ENCODE peak calls at places on chromosomes 16 and 17, in nine cellular contexts. Z is fibroblast of lung, S is uterus, E is left ventricle myocardium inferior, C is K562, Y is stomach, D is AG09319, P is BE2C, B is esophagus squamous epithelium. R is an unnamed sample.

GRCh38 chr16:73095885-73096341 is 48.0 kb upstream of the ZFHX3 start:
- DNase-seq in Z (no peak), S (no peak), E (no peak), C (no peak), Y (no peak), D (no peak), P (peak), B (no peak), R (peak)

GRCh38 chr17:333626-334396 is 18.8 kb downstream of the RPH3AL start:
- DNase-seq in Z (peak), S (peak), E (peak), C (peak), Y (peak), D (no peak), P (no peak), B (no peak), R (peak)

GRCh38 chr17:76657505-76658386 is 14.2 kb upstream of the ST6GALNAC1 start:
- DNase-seq in Z (no peak), S (no peak), E (no peak), C (no peak), Y (no peak), D (no peak), P (no peak), B (no peak), R (no peak)

GRCh38 chr16:82625066-82625968 is 1.5 kb upstream of the CDH13 start:
- DNase-seq in Z (no peak), S (no peak), E (no peak), C (no peak), Y (no peak), D (no peak), P (no peak), B (no peak), R (no peak)

GRCh38 chr17:49822829-49823228 is 25.0 kb downstream of the TAC4 start:
- DNase-seq in Z (peak), S (peak), E (peak), C (no peak), Y (no peak), D (peak), P (no peak), B (no peak), R (no peak)

GRCh38 chr17:74919440-74920305 is 3.4 kb downstream of the USH1G start:
- DNase-seq in Z (peak), S (no peak), E (no peak), C (peak), Y (peak), D (no peak), P (no peak), B (no peak), R (peak)

GRCh38 chr17:49850772-49851386 is 3.0 kb upstream of the TAC4 start:
- DNase-seq in Z (no peak), S (no peak), E (no peak), C (no peak), Y (no peak), D (no peak), P (no peak), B (no peak), R (peak)

GRCh38 chr17:40560592-40561293 is 4.5 kb downstream of the CCR7 start:
- DNase-seq in Z (peak), S (peak), E (no peak), C (peak), Y (peak), D (no peak), P (no peak), B (no peak), R (no peak)

GRCh38 chr16:73059779-73060178 is 11.9 kb upstream of the ZFHX3 start:
- DNase-seq in Z (peak), S (no peak), E (no peak), C (no peak), Y (no peak), D (no peak), P (no peak), B (no peak), R (no peak)

GRCh38 chr16:11890231-11890630 is 25.5 kb downstream of the GSPT1 start:
- DNase-seq in Z (no peak), S (no peak), E (no peak), C (no peak), Y (no peak), D (no peak), P (no peak), B (no peak), R (no peak)

GRCh38 chr17:15453246-15453645 is 14.2 kb downstream of the CDRT4 start:
- DNase-seq in Z (no peak), S (no peak), E (no peak), C (no peak), Y (no peak), D (no peak), P (no peak), B (no peak), R (no peak)

GRCh38 chr16:3173892-3174617 is 13.9 kb upstream of the OR1F1 start:
- DNase-seq in Z (no peak), S (no peak), E (no peak), C (peak), Y (no peak), D (no peak), P (peak), B (no peak), R (peak)

GRCh38 chr17:50290074-50290702 is 15.9 kb downstream of the TMEM92 start:
- DNase-seq in Z (peak), S (peak), E (peak), C (no peak), Y (peak), D (peak), P (no peak), B (no peak), R (no peak)

GRCh38 chr17:14201595-14201994 is 35.1 kb downstream of the CDRT15 start:
- DNase-seq in Z (no peak), S (no peak), E (no peak), C (no peak), Y (no peak), D (no peak), P (no peak), B (no peak), R (no peak)

GRCh38 chr17:27559506-27559931 is 71.5 kb upstream of the LGALS9 start:
- DNase-seq in Z (peak), S (peak), E (no peak), C (no peak), Y (no peak), D (no peak), P (no peak), B (no peak), R (no peak)
- TF ChIP-seq CTCF in Z (peak), S (peak), E (peak), C (no peak), Y (no peak), D (peak), P (no peak), B (no peak), R (no peak)

GRCh38 chr17:63824362-63824761 is 2.9 kb upstream of the PSMC5 start:
- DNase-seq in Z (no peak), S (no peak), E (no peak), C (no peak), Y (no peak), D (no peak), P (no peak), B (no peak), R (no peak)

GRCh38 chr17:63826468-63827001 is 696 bp upstream of the PSMC5 start:
- DNase-seq in Z (no peak), S (no peak), E (peak), C (no peak), Y (no peak), D (no peak), P (no peak), B (no peak), R (peak)

GRCh38 chr17:63827801-63828221 is 348 bp upstream of the FTSJ3 start:
- DNase-seq in Z (no peak), S (no peak), E (no peak), C (no peak), Y (no peak), D (no peak), P (no peak), B (no peak), R (no peak)

GRCh38 chr17:63828936-63829335 is 1.5 kb upstream of the FTSJ3 start:
- DNase-seq in Z (no peak), S (no peak), E (no peak), C (no peak), Y (no peak), D (no peak), P (no peak), B (no peak), R (no peak)

GRCh38 chr17:63827002-63827800 is at the start of the genes FTSJ3 and PSMC5:
- DNase-seq in Z (peak), S (peak), E (peak), C (peak), Y (peak), D (peak), P (peak), B (peak), R (peak)
- TF ChIP-seq CTCF in Z (peak), S (peak), E (peak), C (peak), Y (peak), D (peak), P (peak), B (peak), R (peak)

GRCh38 chr16:25143898-25144297 is 32.4 kb downstream of the LCMT1 start:
- DNase-seq in Z (no peak), S (no peak), E (no peak), C (peak), Y (no peak), D (no peak), P (peak), B (no peak), R (no peak)
- TF ChIP-seq CTCF in Z (peak), S (no peak), E (peak), C (peak), Y (no peak), D (no peak), P (peak), B (no peak), R (peak)

DNA sequence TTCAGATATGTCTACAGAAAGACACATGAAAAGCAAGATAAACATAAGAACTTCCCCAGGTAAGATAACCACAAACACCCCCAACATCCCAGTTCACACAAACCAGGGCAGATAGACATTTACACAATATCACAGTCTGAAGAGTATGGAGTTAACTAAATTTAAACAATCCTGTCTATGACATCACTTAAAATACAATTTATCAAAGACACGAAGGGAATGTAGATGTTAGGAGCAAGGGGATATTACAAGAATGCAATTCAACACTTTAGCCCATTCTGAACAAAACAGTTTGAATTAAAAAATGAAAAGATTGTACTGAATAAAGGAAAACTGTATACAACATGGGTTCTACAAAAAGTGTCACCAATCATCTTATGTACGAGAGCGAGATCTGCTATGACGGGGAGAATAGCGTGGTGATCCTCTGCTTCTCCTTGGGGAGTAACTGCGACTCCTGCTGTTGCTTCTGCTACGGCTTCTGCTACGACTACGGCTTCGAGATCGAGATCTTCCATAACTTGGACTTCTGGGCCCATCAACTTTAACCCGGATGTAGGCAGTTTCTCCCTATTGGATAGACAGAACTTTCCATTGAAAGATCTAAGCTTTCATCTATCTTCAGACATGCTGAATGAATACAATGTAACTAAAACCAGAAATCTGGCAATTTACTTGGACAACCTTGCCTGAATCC is 1.9 kb downstream of the SRSF1 start:
- DNase-seq in Z (no peak), S (no peak), E (no peak), C (peak), Y (no peak), D (no peak), P (no peak), B (no peak), R (no peak)
- TF ChIP-seq CTCF in Z (peak), S (no peak), E (no peak), C (peak), Y (no peak), D (no peak), P (peak), B (no peak), R (no peak)

DNA sequence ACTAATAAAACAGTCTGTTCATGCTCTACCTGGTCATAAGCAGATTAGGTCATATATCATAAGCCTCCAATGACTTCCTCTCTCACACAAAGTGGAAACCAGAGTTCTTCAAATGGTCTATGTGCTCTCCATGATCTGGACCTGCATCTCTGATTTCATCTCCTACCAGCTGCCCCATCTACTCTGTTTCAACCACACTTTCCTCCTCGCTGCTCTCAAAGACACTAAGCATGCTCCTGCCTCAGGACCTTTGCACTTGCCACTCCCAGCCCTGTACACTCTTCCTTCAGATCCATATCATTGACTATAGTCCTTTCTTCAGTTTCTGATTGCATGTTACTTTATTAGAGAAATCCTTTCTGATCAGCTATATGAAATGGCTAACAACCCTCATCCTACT is 196.8 kb downstream of the PHKB start:
- DNase-seq in Z (no peak), S (no peak), E (no peak), C (no peak), Y (no peak), D (no peak), P (no peak), B (no peak), R (no peak)
- TF ChIP-seq CTCF in Z (no peak), S (no peak), E (no peak), C (no peak), Y (no peak), D (no peak), P (no peak), B (no peak), R (no peak)

GRCh38 chr16:89334988-89335802 is 117.7 kb downstream of the ZNF778 start:
- DNase-seq in Z (no peak), S (no peak), E (no peak), C (no peak), Y (no peak), D (no peak), P (no peak), B (no peak), R (no peak)
- TF ChIP-seq CTCF in Z (no peak), S (no peak), E (peak), C (no peak), Y (no peak), D (no peak), P (no peak), B (no peak), R (no peak)

GRCh38 chr17:32443827-32444300 is 446 bp upstream of the PSMD11 start:
- DNase-seq in Z (no peak), S (no peak), E (no peak), C (no peak), Y (no peak), D (no peak), P (no peak), B (no peak), R (no peak)
- TF ChIP-seq CTCF in Z (no peak), S (no peak), E (no peak), C (no peak), Y (peak), D (no peak), P (no peak), B (no peak), R (peak)

R was measured in nephron progenitor cell.